ENCODE peak calls at places on chromosomes 16 and 17, in seven cellular contexts. K, B, M, S, J, Y and C are unnamed samples.

GRCh38 chr16:6926762-6927161 is 405.9 kb upstream of the RBFOX1 start:
- DNase-seq in J (no peak), Y (no peak), K (no peak), S (no peak), M (no peak), B (no peak), C (no peak)

GRCh38 chr16:62225675-62226074 is 189.4 kb upstream of the CDH8 start:
- DNase-seq in S (peak), K (peak), B (peak), Y (no peak), M (no peak), J (no peak), C (no peak)

GRCh38 chr16:23711785-23712184 is 1.2 kb downstream of the ERN2 start:
- DNase-seq in K (no peak), J (no peak), Y (no peak), B (no peak), M (no peak), S (no peak), C (no peak)

GRCh38 chr16:58225965-58226602 is 28.2 kb upstream of the CSNK2A2 start:
- DNase-seq in B (no peak), S (no peak), M (no peak), Y (no peak), J (no peak), K (no peak), C (no peak)

GRCh38 chr16:57609541-57610401 is 18.7 kb upstream of the ADGRG1 start:
- DNase-seq in S (no peak), B (no peak), J (no peak), M (peak), K (no peak), Y (no peak), C (no peak)

GRCh38 chr16:55116165-55116894 is 185.7 kb downstream of the IRX5 start:
- DNase-seq in S (no peak), Y (no peak), J (peak), B (peak), K (no peak), M (no peak), C (peak)

GRCh38 chr16:80899804-80900592 is 95.6 kb upstream of the CDYL2 start:
- DNase-seq in B (no peak), K (no peak), S (peak), M (peak), Y (peak), J (peak), C (no peak)

GRCh38 chr17:55295411-55296170 is 30.8 kb downstream of the HLF start:
- DNase-seq in M (no peak), Y (no peak), K (peak), S (no peak), B (no peak), J (peak), C (no peak)

GRCh38 chr16:88924834-88925539 is 52.0 kb downstream of the CBFA2T3 start:
- DNase-seq in B (peak), Y (peak), S (no peak), K (no peak), M (peak), J (peak), C (peak)

GRCh38 chr17:43171761-43172487 is 910 bp downstream of the NBR1 start:
- DNase-seq in J (peak), S (no peak), K (no peak), B (peak), Y (peak), M (peak), C (peak)

GRCh38 chr17:77449373-77449907 is 308.7 kb downstream of the SEC14L1 start:
- DNase-seq in K (no peak), B (no peak), S (no peak), J (no peak), M (no peak), Y (no peak), C (no peak)

GRCh38 chr17:83162035-83162745 is 82.8 kb downstream of the METRNL start:
- DNase-seq in Y (no peak), B (no peak), S (no peak), J (no peak), M (no peak), K (no peak), C (no peak)

GRCh38 chr17:29291163-29291752 is 2.7 kb downstream of the NUFIP2 start:
- DNase-seq in Y (peak), K (peak), M (peak), S (no peak), B (peak), J (peak), C (peak)

GRCh38 chr16:81700071-81700779 is 78.9 kb upstream of the PLCG2 start:
- DNase-seq in J (no peak), K (no peak), B (no peak), S (no peak), M (no peak), Y (no peak), C (no peak)

GRCh38 chr17:27771576-27771975 is 28.8 kb downstream of the NOS2 start:
- DNase-seq in M (no peak), K (no peak), Y (no peak), J (no peak), S (no peak), B (no peak), C (no peak)

GRCh38 chr16:85420501-85421337 is 192.4 kb upstream of the GSE1 start:
- DNase-seq in K (peak), Y (no peak), M (no peak), B (no peak), S (peak), J (no peak), C (no peak)

GRCh38 chr17:12727076-12727750 is 61.5 kb downstream of the MYOCD start:
- DNase-seq in K (no peak), M (no peak), J (peak), Y (no peak), B (no peak), S (no peak), C (no peak)

GRCh38 chr17:41695954-41696720 is 7.5 kb downstream of the EIF1 start:
- DNase-seq in K (peak), J (peak), S (no peak), B (no peak), Y (peak), M (peak), C (no peak)